ENCODE peak calls at places on chromosomes 2 and 18, in seven cellular contexts. One of them, this sample, is unnamed.
A peak's percentile ranks its signal among the peaks of the same experiment; 100 is the strongest.

GRCh38 chr2:233295891-233296290 is 11.7 kb upstream of the SAG start:
- DNase-seq in activated CD8-positive, alpha-beta memory T cell treated with anti-CD3 and anti-CD28 coated beads, Interleukin-2, amount 10 ng/mL, durations not matched to agents 7 days and 5 days: no peak
- DNase-seq in cardiac septum: no peak
- DNase-seq in iris pigment epithelial cell: no peak
- DNase-seq in astrocyte of the hippocampus: no peak
- DNase-seq in AG09319: no peak
- DNase-seq in sciatic nerve: no peak
- DNase-seq in this sample: no peak

GRCh38 chr2:20019747-20020146 is 7.3 kb upstream of the MATN3 start:
- DNase-seq in AG09319: no peak
- DNase-seq in cardiac septum: no peak
- DNase-seq in iris pigment epithelial cell: no peak
- DNase-seq in astrocyte of the hippocampus: no peak
- DNase-seq in sciatic nerve: no peak
- DNase-seq in activated CD8-positive, alpha-beta memory T cell treated with anti-CD3 and anti-CD28 coated beads, Interleukin-2, amount 10 ng/mL, durations not matched to agents 7 days and 5 days: no peak
- DNase-seq in this sample: no peak

GRCh38 chr2:180443896-180444295 is 436.8 kb upstream of the CWC22 start:
- DNase-seq in iris pigment epithelial cell: peak; percentile 24
- DNase-seq in astrocyte of the hippocampus: no peak
- DNase-seq in sciatic nerve: no peak
- DNase-seq in AG09319: peak; percentile 27
- DNase-seq in cardiac septum: no peak
- DNase-seq in activated CD8-positive, alpha-beta memory T cell treated with anti-CD3 and anti-CD28 coated beads, Interleukin-2, amount 10 ng/mL, durations not matched to agents 7 days and 5 days: no peak
- DNase-seq in this sample: no peak

GRCh38 chr18:63087421-63088230 is 231.9 kb downstream of the BCL2 start:
- DNase-seq in activated CD8-positive, alpha-beta memory T cell treated with anti-CD3 and anti-CD28 coated beads, Interleukin-2, amount 10 ng/mL, durations not matched to agents 7 days and 5 days: no peak
- DNase-seq in sciatic nerve: no peak
- DNase-seq in cardiac septum: no peak
- DNase-seq in AG09319: no peak
- DNase-seq in iris pigment epithelial cell: no peak
- DNase-seq in astrocyte of the hippocampus: no peak
- DNase-seq in this sample: peak; percentile 33

GRCh38 chr2:229888031-229888430 is 33.8 kb downstream of the TRIP12 start:
- DNase-seq in activated CD8-positive, alpha-beta memory T cell treated with anti-CD3 and anti-CD28 coated beads, Interleukin-2, amount 10 ng/mL, durations not matched to agents 7 days and 5 days: no peak
- DNase-seq in cardiac septum: no peak
- DNase-seq in sciatic nerve: no peak
- DNase-seq in astrocyte of the hippocampus: no peak
- DNase-seq in iris pigment epithelial cell: no peak
- DNase-seq in AG09319: no peak
- DNase-seq in this sample: no peak

GRCh38 chr2:74048147-74048546 is 63.4 kb downstream of the TET3 start:
- DNase-seq in iris pigment epithelial cell: no peak
- DNase-seq in activated CD8-positive, alpha-beta memory T cell treated with anti-CD3 and anti-CD28 coated beads, Interleukin-2, amount 10 ng/mL, durations not matched to agents 7 days and 5 days: no peak
- DNase-seq in sciatic nerve: no peak
- DNase-seq in AG09319: no peak
- DNase-seq in cardiac septum: no peak
- DNase-seq in astrocyte of the hippocampus: no peak
- DNase-seq in this sample: no peak

GRCh38 chr18:60667016-60667415 is 294.4 kb upstream of the MC4R start:
- DNase-seq in astrocyte of the hippocampus: no peak
- DNase-seq in sciatic nerve: no peak
- DNase-seq in cardiac septum: no peak
- DNase-seq in activated CD8-positive, alpha-beta memory T cell treated with anti-CD3 and anti-CD28 coated beads, Interleukin-2, amount 10 ng/mL, durations not matched to agents 7 days and 5 days: no peak
- DNase-seq in iris pigment epithelial cell: no peak
- DNase-seq in AG09319: no peak
- DNase-seq in this sample: no peak

GRCh38 chr18:49681387-49681786 is 119.5 kb downstream of the LIPG start:
- DNase-seq in iris pigment epithelial cell: no peak
- DNase-seq in sciatic nerve: no peak
- DNase-seq in AG09319: no peak
- DNase-seq in cardiac septum: no peak
- DNase-seq in activated CD8-positive, alpha-beta memory T cell treated with anti-CD3 and anti-CD28 coated beads, Interleukin-2, amount 10 ng/mL, durations not matched to agents 7 days and 5 days: no peak
- DNase-seq in astrocyte of the hippocampus: no peak
- DNase-seq in this sample: no peak

GRCh38 chr2:45980161-45980852 is 316.9 kb upstream of the EPAS1 start:
- DNase-seq in AG09319: no peak
- DNase-seq in activated CD8-positive, alpha-beta memory T cell treated with anti-CD3 and anti-CD28 coated beads, Interleukin-2, amount 10 ng/mL, durations not matched to agents 7 days and 5 days: no peak
- DNase-seq in sciatic nerve: no peak
- DNase-seq in cardiac septum: no peak
- DNase-seq in astrocyte of the hippocampus: no peak
- DNase-seq in iris pigment epithelial cell: no peak
- DNase-seq in this sample: peak; percentile 31

GRCh38 chr2:10658041-10658913 is 31.5 kb downstream of the NOL10 start:
- DNase-seq in cardiac septum: no peak
- DNase-seq in activated CD8-positive, alpha-beta memory T cell treated with anti-CD3 and anti-CD28 coated beads, Interleukin-2, amount 10 ng/mL, durations not matched to agents 7 days and 5 days: no peak
- DNase-seq in sciatic nerve: no peak
- DNase-seq in astrocyte of the hippocampus: peak; percentile 96
- DNase-seq in AG09319: no peak
- DNase-seq in iris pigment epithelial cell: peak; percentile 92
- DNase-seq in this sample: no peak

GRCh38 chr18:37483221-37483971 is 82.2 kb downstream of the CELF4 start:
- DNase-seq in iris pigment epithelial cell: peak; percentile 20
- DNase-seq in cardiac septum: no peak
- DNase-seq in sciatic nerve: no peak
- DNase-seq in activated CD8-positive, alpha-beta memory T cell treated with anti-CD3 and anti-CD28 coated beads, Interleukin-2, amount 10 ng/mL, durations not matched to agents 7 days and 5 days: no peak
- DNase-seq in astrocyte of the hippocampus: peak; percentile 71
- DNase-seq in AG09319: no peak
- DNase-seq in this sample: no peak

This sample was measured in coronary artery.